ENCODE peak calls at places on chromosomes 3 and 15, in six cellular contexts. X, Y, T, J, G and O are unnamed samples.

GRCh38 chr15:95371664-95372063 is 958.8 kb upstream of the NR2F2 start:
- DNase-seq in X (peak), Y (no peak), T (no peak), J (no peak), G (no peak), O (no peak)

GRCh38 chr15:45428491-45428890 is 50.1 kb upstream of the GATM start:
- DNase-seq in X (no peak), Y (no peak), T (no peak), J (no peak), G (no peak), O (no peak)

GRCh38 chr3:73623996-73624362 is 762 bp downstream of the PDZRN3 start:
- DNase-seq in X (peak), Y (peak), T (no peak), J (no peak), G (no peak), O (no peak)

GRCh38 chr3:17806876-17807275 is 64.4 kb upstream of the TBC1D5 start:
- DNase-seq in X (no peak), Y (no peak), T (no peak), J (no peak), G (no peak), O (no peak)

GRCh38 chr3:193997228-193998192 is 138.4 kb upstream of the HES1 start:
- DNase-seq in X (no peak), Y (no peak), T (no peak), J (no peak), G (no peak), O (peak)

GRCh38 chr3:112199622-112200316 is 66.7 kb upstream of the GCSAM start:
- DNase-seq in X (peak), Y (no peak), T (no peak), J (peak), G (no peak), O (no peak)

GRCh38 chr3:175386630-175387029 is 527.5 kb downstream of the NAALADL2 start:
- DNase-seq in X (peak), Y (no peak), T (peak), J (no peak), G (no peak), O (no peak)

GRCh38 chr3:15256861-15257341 is 50.9 kb downstream of the CAPN7 start:
- DNase-seq in X (no peak), Y (no peak), T (no peak), J (no peak), G (no peak), O (peak)

GRCh38 chr3:59411694-59412093 is 361.9 kb upstream of the CFAP20DC start:
- DNase-seq in X (peak), Y (no peak), T (no peak), J (no peak), G (no peak), O (no peak)

GRCh38 chr15:78928616-78929093 is 16.2 kb downstream of the CTSH start:
- DNase-seq in X (no peak), Y (no peak), T (no peak), J (no peak), G (no peak), O (no peak)

GRCh38 chr15:57324944-57325679 is 51.2 kb upstream of the CGNL1 start:
- DNase-seq in X (no peak), Y (no peak), T (no peak), J (no peak), G (no peak), O (no peak)

GRCh38 chr15:72797338-72797689 is 13.8 kb upstream of the ADPGK start:
- DNase-seq in X (no peak), Y (no peak), T (no peak), J (no peak), G (no peak), O (no peak)

GRCh38 chr15:69794643-69795461 is 302.9 kb downstream of the TLE3 start:
- DNase-seq in X (peak), Y (peak), T (no peak), J (peak), G (peak), O (peak)
- H3K4me3 ChIP-seq in X (no peak), Y (no peak), T (peak), J (peak), G (no peak), O (peak)

GRCh38 chr3:183085634-183086390 is 13.5 kb downstream of the MCCC1 start:
- DNase-seq in X (peak), Y (no peak), T (peak), J (no peak), G (no peak), O (no peak)
- TF ChIP-seq CTCF in X (peak), Y (peak), T (peak), J (peak), G (no peak), O (no peak)

GRCh38 chr3:43999920-44000319 is 241.8 kb upstream of the TOPAZ1 start:
- DNase-seq in X (no peak), Y (no peak), T (no peak), J (no peak), G (no peak), O (no peak)
- H3K4me3 ChIP-seq in X (no peak), Y (no peak), T (peak), J (no peak), G (no peak), O (peak)

GRCh38 chr15:99099661-99100060 is 5.2 kb upstream of the SYNM start:
- DNase-seq in X (no peak), Y (no peak), T (no peak), J (no peak), G (no peak), O (no peak)
- TF ChIP-seq CTCF in X (no peak), Y (no peak), T (no peak), J (no peak), G (no peak), O (no peak)

DNA sequence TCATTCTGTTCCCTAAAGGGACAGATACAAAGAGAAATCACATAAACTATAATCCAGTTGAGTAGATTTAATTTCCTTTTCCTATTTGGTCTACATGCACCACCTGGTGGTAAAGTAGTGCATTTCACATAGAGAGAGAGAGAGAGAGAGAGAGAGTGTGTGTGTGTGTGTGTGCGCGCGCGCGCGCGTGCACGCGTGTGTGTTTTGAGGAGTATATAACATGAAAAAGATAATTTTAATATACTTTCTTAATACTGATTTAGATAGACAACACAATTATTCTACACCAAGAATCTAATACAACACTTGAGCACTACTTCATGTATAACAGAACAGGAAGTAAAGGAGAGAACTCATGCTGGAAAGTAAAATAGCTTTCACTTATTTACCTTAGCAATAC is 1.1 kb upstream of the FGF7 start:
- DNase-seq in X (peak), Y (peak), T (no peak), J (peak), G (peak), O (no peak)
- H3K4me3 ChIP-seq in X (no peak), Y (no peak), T (no peak), J (no peak), G (no peak), O (peak)